ENCODE peak calls at places on chromosome 16, in eight cellular contexts. A, O, Q, U, G, F, K and C are unnamed samples.

GRCh38 chr16:56643080-56643778 is 4.8 kb downstream of the MT1A start:
- DNase-seq in U (peak), A (peak), K (no peak), F (peak), G (no peak), Q (peak), O (no peak), C (no peak)

GRCh38 chr16:77763994-77764393 is 24.4 kb upstream of the VAT1L start:
- DNase-seq in K (no peak), U (no peak), G (no peak), Q (no peak), A (no peak), O (no peak), F (no peak), C (no peak)

GRCh38 chr16:67423634-67424575 is 7.0 kb upstream of the HSD11B2 start:
- DNase-seq in G (no peak), K (no peak), F (no peak), U (no peak), O (no peak), A (no peak), Q (no peak), C (no peak)

GRCh38 chr16:27980076-27980775 is 83.3 kb downstream of the GSG1L start:
- DNase-seq in A (no peak), O (no peak), F (no peak), Q (no peak), K (no peak), G (no peak), U (peak), C (no peak)

GRCh38 chr16:55691771-55692170 is 36.0 kb downstream of the SLC6A2 start:
- DNase-seq in Q (no peak), G (no peak), K (no peak), U (no peak), A (no peak), O (no peak), F (no peak), C (no peak)

GRCh38 chr16:56860226-56861020 is 4.6 kb upstream of the SLC12A3 start:
- DNase-seq in U (no peak), Q (no peak), O (peak), A (no peak), K (no peak), F (peak), G (no peak), C (no peak)

GRCh38 chr16:81647527-81647926 is 131.6 kb upstream of the PLCG2 start:
- DNase-seq in K (no peak), O (no peak), U (no peak), G (no peak), F (no peak), Q (no peak), A (no peak), C (peak)

GRCh38 chr16:50580180-50580771 is 32.1 kb downstream of the NKD1 start:
- DNase-seq in G (no peak), F (no peak), K (no peak), Q (no peak), A (no peak), O (no peak), U (no peak), C (no peak)

GRCh38 chr16:26993988-26994387 is 72.7 kb upstream of the C16orf82 start:
- DNase-seq in G (no peak), F (no peak), O (no peak), U (no peak), A (no peak), K (no peak), Q (no peak), C (no peak)

GRCh38 chr16:1550061-1550460 is 16.6 kb downstream of the TMEM204 start:
- DNase-seq in K (no peak), F (no peak), G (no peak), Q (no peak), U (no peak), O (no peak), A (no peak), C (peak)

GRCh38 chr16:12920739-12921138 is 19.3 kb downstream of the SHISA9 start:
- DNase-seq in U (no peak), G (no peak), Q (no peak), A (no peak), K (no peak), O (no peak), F (no peak), C (no peak)

GRCh38 chr16:1183235-1183907 is 30.5 kb downstream of the CACNA1H start:
- DNase-seq in U (no peak), K (no peak), O (no peak), Q (no peak), G (no peak), A (no peak), F (no peak), C (no peak)

GRCh38 chr16:81403208-81403600 is 41.4 kb upstream of the CMIP start:
- DNase-seq in O (no peak), G (no peak), Q (no peak), K (no peak), F (no peak), A (no peak), U (no peak), C (no peak)

GRCh38 chr16:30491744-30492308 is 19.3 kb downstream of the ITGAL start:
- DNase-seq in U (no peak), K (peak), Q (no peak), G (no peak), O (peak), A (no peak), F (peak), C (no peak)

GRCh38 chr16:84053237-84053636 is 10.6 kb upstream of the SLC38A8 start:
- DNase-seq in A (no peak), G (no peak), U (no peak), Q (no peak), O (no peak), K (no peak), F (no peak), C (peak)

GRCh38 chr16:726438-727290 is at the start of the genes CCDC78 and HAGHL:
- DNase-seq in A (peak), G (peak), Q (no peak), K (no peak), O (no peak), U (peak), F (peak), C (peak)

GRCh38 chr16:49704586-49705155 is 151.2 kb downstream of the ZNF423 start:
- DNase-seq in Q (no peak), F (no peak), O (no peak), U (no peak), G (no peak), A (no peak), K (no peak), C (no peak)

GRCh38 chr16:10617662-10618420 is 37.4 kb upstream of the EMP2 start:
- DNase-seq in F (no peak), O (no peak), U (no peak), K (no peak), Q (no peak), G (no peak), A (no peak), C (no peak)

GRCh38 chr16:85137323-85138072 is 25.2 kb upstream of the CIBAR2 start:
- DNase-seq in O (no peak), F (no peak), A (no peak), G (peak), U (peak), K (peak), Q (no peak), C (peak)

GRCh38 chr16:68374961-68375660 is 64.3 kb downstream of the PRMT7 start:
- DNase-seq in Q (no peak), F (no peak), K (no peak), U (no peak), G (no peak), O (no peak), A (no peak), C (no peak)

GRCh38 chr16:86579268-86580062 is 1.1 kb downstream of the FOXL1 start:
- DNase-seq in U (no peak), A (no peak), G (no peak), O (no peak), F (no peak), K (no peak), Q (no peak), C (no peak)

GRCh38 chr16:88383401-88384221 is 852 bp downstream of the ZNF469 start:
- DNase-seq in O (no peak), G (no peak), A (no peak), F (no peak), U (peak), K (no peak), Q (no peak), C (no peak)

GRCh38 chr16:11152205-11152604 is 103.8 kb downstream of the SOCS1 start:
- DNase-seq in A (no peak), U (no peak), Q (no peak), O (no peak), G (no peak), K (peak), F (no peak), C (peak)

GRCh38 chr16:83845263-83845662 is 37.5 kb downstream of the HSBP1 start:
- DNase-seq in A (no peak), O (no peak), G (no peak), U (no peak), Q (no peak), F (no peak), K (no peak), C (no peak)

GRCh38 chr16:28538733-28539596 is at the start of gene NUPR1:
- DNase-seq in F (no peak), G (peak), U (peak), A (no peak), Q (no peak), O (no peak), K (peak), C (peak)

GRCh38 chr16:58508671-58509251 is 6.6 kb upstream of the SETD6 start:
- DNase-seq in F (no peak), U (no peak), Q (no peak), O (no peak), K (no peak), G (no peak), A (no peak), C (no peak)